ENCODE peak calls at places on chromosome 11, in four cellular contexts. One of them, this sample, is unnamed.

GRCh38 chr11:96215094-96215782 is 127.8 kb downstream of the MAML2 start:
- DNase-seq in effector memory CD4-positive, alpha-beta T cell: peak; percentile 7
- DNase-seq in neuronal stem cell: no peak
- DNase-seq in colonic mucosa: peak; percentile 34
- DNase-seq in this sample: no peak

GRCh38 chr11:45799562-45799961 is 5.4 kb upstream of the SLC35C1 start:
- DNase-seq in effector memory CD4-positive, alpha-beta T cell: no peak
- DNase-seq in neuronal stem cell: no peak
- DNase-seq in colonic mucosa: no peak
- DNase-seq in this sample: no peak

GRCh38 chr11:120236169-120237107 is 3.5 kb upstream of the POU2F3 start:
- DNase-seq in effector memory CD4-positive, alpha-beta T cell: no peak
- DNase-seq in neuronal stem cell: no peak
- DNase-seq in colonic mucosa: no peak
- DNase-seq in this sample: no peak

GRCh38 chr11:126360049-126360446 is 4.6 kb downstream of the ST3GAL4 start:
- DNase-seq in effector memory CD4-positive, alpha-beta T cell: no peak
- DNase-seq in neuronal stem cell: no peak
- DNase-seq in colonic mucosa: no peak
- DNase-seq in this sample: no peak

GRCh38 chr11:21396351-21397008 is 727.1 kb downstream of the NELL1 start:
- DNase-seq in effector memory CD4-positive, alpha-beta T cell: no peak
- DNase-seq in neuronal stem cell: no peak
- DNase-seq in colonic mucosa: no peak
- DNase-seq in this sample: no peak

GRCh38 chr11:126049159-126049558 is 13.5 kb downstream of the CDON start:
- DNase-seq in effector memory CD4-positive, alpha-beta T cell: no peak
- DNase-seq in neuronal stem cell: no peak
- DNase-seq in colonic mucosa: no peak
- DNase-seq in this sample: no peak

GRCh38 chr11:120188371-120188770 is 22.5 kb upstream of the OAF start:
- DNase-seq in effector memory CD4-positive, alpha-beta T cell: no peak
- DNase-seq in neuronal stem cell: no peak
- DNase-seq in colonic mucosa: no peak
- DNase-seq in this sample: no peak

GRCh38 chr11:114077482-114078305 is 18.2 kb downstream of the ZBTB16 start:
- DNase-seq in effector memory CD4-positive, alpha-beta T cell: no peak
- DNase-seq in neuronal stem cell: no peak
- DNase-seq in colonic mucosa: no peak
- DNase-seq in this sample: no peak

GRCh38 chr11:115699733-115700132 is 195.5 kb upstream of the CADM1 start:
- DNase-seq in effector memory CD4-positive, alpha-beta T cell: no peak
- DNase-seq in neuronal stem cell: no peak
- DNase-seq in colonic mucosa: no peak
- DNase-seq in this sample: no peak

GRCh38 chr11:121408830-121409229 is 43.3 kb upstream of the SORL1 start:
- DNase-seq in effector memory CD4-positive, alpha-beta T cell: no peak
- DNase-seq in neuronal stem cell: no peak
- DNase-seq in colonic mucosa: no peak
- DNase-seq in this sample: no peak

GRCh38 chr11:72641900-72642814 is 32.1 kb downstream of the PDE2A start:
- DNase-seq in effector memory CD4-positive, alpha-beta T cell: no peak
- DNase-seq in neuronal stem cell: no peak
- DNase-seq in colonic mucosa: peak; percentile 33
- DNase-seq in this sample: no peak

GRCh38 chr11:96340555-96340885 is 2.5 kb downstream of the MAML2 start:
- DNase-seq in effector memory CD4-positive, alpha-beta T cell: no peak
- DNase-seq in neuronal stem cell: no peak
- DNase-seq in colonic mucosa: no peak
- DNase-seq in this sample: no peak

GRCh38 chr11:67405196-67405567 is 1.3 kb downstream of the TBC1D10C start:
- DNase-seq in effector memory CD4-positive, alpha-beta T cell: no peak
- DNase-seq in neuronal stem cell: no peak
- DNase-seq in colonic mucosa: no peak
- DNase-seq in this sample: no peak

GRCh38 chr11:17197431-17197898 is 10.3 kb downstream of the PIK3C2A start:
- DNase-seq in effector memory CD4-positive, alpha-beta T cell: no peak
- DNase-seq in neuronal stem cell: no peak
- DNase-seq in colonic mucosa: no peak
- DNase-seq in this sample: no peak

GRCh38 chr11:109320595-109320994 is 101.4 kb upstream of the C11orf87 start:
- DNase-seq in effector memory CD4-positive, alpha-beta T cell: no peak
- DNase-seq in neuronal stem cell: no peak
- DNase-seq in colonic mucosa: no peak
- DNase-seq in this sample: no peak

GRCh38 chr11:61787928-61788491 is 4.4 kb downstream of the TMEM258 start:
- DNase-seq in effector memory CD4-positive, alpha-beta T cell: no peak
- DNase-seq in neuronal stem cell: peak; percentile 30
- DNase-seq in colonic mucosa: peak; percentile 41
- DNase-seq in this sample: no peak

DNA sequence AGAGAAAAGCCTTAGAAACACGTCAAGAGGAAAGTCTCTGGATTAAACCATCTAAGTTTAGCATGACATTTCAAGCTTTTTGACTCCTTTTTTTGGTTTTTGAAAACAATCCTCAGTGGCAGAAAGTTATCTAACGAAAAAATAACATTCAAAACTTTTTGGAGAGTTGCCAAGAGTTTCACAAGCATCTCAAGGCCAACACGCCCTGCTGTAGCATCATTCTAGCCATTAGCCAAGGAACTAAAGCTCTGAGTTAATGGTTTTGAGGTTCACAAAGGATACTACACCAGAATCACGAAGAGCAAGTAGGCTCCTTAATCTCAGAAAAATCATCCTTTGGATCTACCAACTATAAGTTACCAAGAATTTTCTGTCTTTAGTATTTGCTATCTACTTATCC is 94.8 kb downstream of the PICALM start:
- DNase-seq in effector memory CD4-positive, alpha-beta T cell: no peak
- DNase-seq in neuronal stem cell: no peak
- DNase-seq in colonic mucosa: no peak
- DNase-seq in this sample: no peak
- H3K4me1 ChIP-seq in effector memory CD4-positive, alpha-beta T cell: no peaks in the 10 kb centered on the region
- H3K4me1 ChIP-seq in neuronal stem cell: no peaks in the 10 kb centered on the region
- H3K4me1 ChIP-seq in colonic mucosa: no peaks in the 10 kb centered on the region
- H3K4me1 ChIP-seq in this sample: no peaks in the 10 kb centered on the region

DNA sequence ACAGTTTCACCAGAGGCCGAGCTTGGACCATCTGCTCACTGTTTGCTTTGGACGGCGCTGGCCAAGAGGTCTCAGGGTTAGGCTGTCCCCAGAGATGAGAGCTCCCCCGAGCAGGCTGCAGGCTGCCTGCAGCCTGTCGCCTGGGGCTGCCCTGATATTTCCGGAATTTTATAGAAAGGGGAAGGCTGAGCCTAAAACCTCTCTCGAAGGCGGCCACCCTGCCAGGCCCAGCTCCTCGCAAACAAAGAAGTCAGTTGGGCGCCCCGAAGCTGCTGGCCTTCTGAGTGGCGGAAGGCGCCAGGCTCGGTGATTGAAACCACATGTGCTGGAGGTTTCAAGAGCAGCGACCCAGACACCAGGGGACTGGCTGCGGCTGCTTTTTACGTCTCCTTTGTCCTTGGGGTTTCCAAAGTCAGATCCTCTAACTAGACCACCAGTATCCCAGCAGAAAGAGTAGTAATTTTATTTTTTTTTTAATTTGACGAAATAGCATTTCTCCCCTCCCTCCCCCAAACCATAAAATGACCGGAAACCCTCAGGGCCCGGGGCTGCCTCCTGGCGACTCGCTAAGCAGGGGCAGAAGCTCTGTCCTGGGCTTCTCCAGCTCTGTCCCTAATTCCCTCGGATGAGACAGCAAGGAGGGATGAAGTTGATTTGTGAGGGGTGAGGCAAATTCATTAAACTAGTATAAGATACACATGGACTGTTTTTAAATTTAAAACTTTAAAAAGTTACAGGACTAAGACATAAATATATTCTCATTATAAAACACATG is 57.4 kb downstream of the CLMP start:
- DNase-seq in effector memory CD4-positive, alpha-beta T cell: no peak
- DNase-seq in neuronal stem cell: peak; percentile 20
- DNase-seq in colonic mucosa: peak; percentile 42
- DNase-seq in this sample: peak; percentile 51
- H3K4me3 ChIP-seq in effector memory CD4-positive, alpha-beta T cell: no peak overlapping the region
- H3K4me3 ChIP-seq in neuronal stem cell: no peak overlapping the region
- H3K4me3 ChIP-seq in colonic mucosa: no peak overlapping the region
- H3K4me3 ChIP-seq in this sample: no peak overlapping the region

DNA sequence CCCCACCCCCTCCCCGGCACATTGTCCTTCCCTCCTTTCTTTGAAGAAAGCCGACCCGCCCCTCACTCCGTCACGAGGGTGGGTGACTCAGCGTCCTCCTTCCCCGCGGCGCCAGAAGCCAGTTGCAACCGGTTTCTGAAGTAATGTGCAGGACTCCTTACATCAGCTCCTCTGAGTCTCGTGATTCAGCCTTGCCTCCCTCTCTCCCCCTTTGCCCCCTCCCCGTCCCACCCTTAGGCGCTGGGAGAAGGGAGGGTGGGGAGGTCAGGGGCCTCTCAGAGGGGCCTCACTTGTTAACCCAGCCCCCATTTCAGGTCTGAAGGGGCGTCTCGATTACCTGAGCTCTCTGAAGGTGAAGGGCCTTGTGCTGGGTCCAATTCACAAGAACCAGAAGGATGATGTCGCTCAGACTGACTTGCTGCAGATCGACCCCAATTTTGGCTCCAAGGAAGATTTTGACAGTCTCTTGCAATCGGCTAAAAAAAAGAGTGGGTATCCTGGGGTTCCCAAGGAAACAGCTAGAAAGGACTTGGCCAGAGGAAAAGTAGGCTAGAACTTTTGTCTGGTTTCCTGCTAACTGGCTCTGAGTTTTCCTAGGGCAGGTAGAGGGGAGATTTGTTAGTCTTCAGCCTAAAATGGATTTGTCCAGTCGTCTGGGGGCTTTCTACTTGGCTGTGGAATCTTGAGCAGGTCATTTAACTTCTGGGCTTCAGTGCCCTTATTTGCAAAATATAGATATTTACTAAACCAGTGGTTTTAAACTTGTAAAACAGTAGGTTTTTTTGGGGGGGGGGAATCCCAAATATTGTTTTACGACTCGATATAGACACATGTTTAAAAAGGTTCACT is 1.1 kb downstream of the SLC3A2 start:
- DNase-seq in effector memory CD4-positive, alpha-beta T cell: peak; percentile 90
- DNase-seq in neuronal stem cell: no peak
- DNase-seq in colonic mucosa: peak; percentile 98
- DNase-seq in this sample: peak; percentile 98
- H3K4me1 ChIP-seq in effector memory CD4-positive, alpha-beta T cell: peaks cover 29% of the 10 kb centered on the region
- H3K4me1 ChIP-seq in neuronal stem cell: peaks cover 16% of the 10 kb centered on the region
- H3K4me1 ChIP-seq in colonic mucosa: peaks cover 13% of the 10 kb centered on the region
- H3K4me1 ChIP-seq in this sample: peaks cover 14% of the 10 kb centered on the region

GRCh38 chr11:43548921-43549320 is 131.6 kb upstream of the HSD17B12 start:
- DNase-seq in effector memory CD4-positive, alpha-beta T cell: no peak
- DNase-seq in neuronal stem cell: no peak
- DNase-seq in colonic mucosa: no peak
- DNase-seq in this sample: no peak

GRCh38 chr11:43547411-43547718 is 133.2 kb upstream of the HSD17B12 start:
- DNase-seq in effector memory CD4-positive, alpha-beta T cell: no peak
- DNase-seq in neuronal stem cell: no peak
- DNase-seq in colonic mucosa: no peak
- DNase-seq in this sample: no peak

GRCh38 chr11:43549624-43550023 is 130.9 kb upstream of the HSD17B12 start:
- DNase-seq in effector memory CD4-positive, alpha-beta T cell: no peak
- DNase-seq in neuronal stem cell: no peak
- DNase-seq in colonic mucosa: no peak
- DNase-seq in this sample: no peak

GRCh38 chr11:43546561-43547410 is 133.8 kb upstream of the HSD17B12 start:
- DNase-seq in effector memory CD4-positive, alpha-beta T cell: no peak
- DNase-seq in neuronal stem cell: no peak
- DNase-seq in colonic mucosa: no peak
- DNase-seq in this sample: no peak

GRCh38 chr11:43547900-43548381 is 132.6 kb upstream of the HSD17B12 start:
- DNase-seq in effector memory CD4-positive, alpha-beta T cell: no peak
- DNase-seq in neuronal stem cell: no peak
- DNase-seq in colonic mucosa: no peak
- DNase-seq in this sample: no peak
- H3K4me3 ChIP-seq in effector memory CD4-positive, alpha-beta T cell: no peak overlapping the region
- H3K4me3 ChIP-seq in neuronal stem cell: no peak overlapping the region
- H3K4me3 ChIP-seq in colonic mucosa: no peak overlapping the region
- H3K4me3 ChIP-seq in this sample: no peak overlapping the region

GRCh38 chr11:1654388-1655167 is 25.0 kb downstream of the KRTAP5-5 start:
- DNase-seq in effector memory CD4-positive, alpha-beta T cell: no peak
- DNase-seq in neuronal stem cell: no peak
- DNase-seq in colonic mucosa: no peak
- DNase-seq in this sample: no peak
- H3K4me1 ChIP-seq in effector memory CD4-positive, alpha-beta T cell: peaks cover 5% of the 10 kb centered on the region
- H3K4me1 ChIP-seq in neuronal stem cell: peaks cover 7% of the 10 kb centered on the region
- H3K4me1 ChIP-seq in colonic mucosa: no peaks in the 10 kb centered on the region
- H3K4me1 ChIP-seq in this sample: no peaks in the 10 kb centered on the region

GRCh38 chr11:82929121-82929520 is 27.6 kb downstream of the DDIAS start:
- DNase-seq in effector memory CD4-positive, alpha-beta T cell: no peak
- DNase-seq in neuronal stem cell: no peak
- DNase-seq in colonic mucosa: no peak
- DNase-seq in this sample: no peak
- H3K4me3 ChIP-seq in effector memory CD4-positive, alpha-beta T cell: no peak overlapping the region
- H3K4me3 ChIP-seq in neuronal stem cell: no peak overlapping the region
- H3K4me3 ChIP-seq in colonic mucosa: no peak overlapping the region
- H3K4me3 ChIP-seq in this sample: no peak overlapping the region

DNA sequence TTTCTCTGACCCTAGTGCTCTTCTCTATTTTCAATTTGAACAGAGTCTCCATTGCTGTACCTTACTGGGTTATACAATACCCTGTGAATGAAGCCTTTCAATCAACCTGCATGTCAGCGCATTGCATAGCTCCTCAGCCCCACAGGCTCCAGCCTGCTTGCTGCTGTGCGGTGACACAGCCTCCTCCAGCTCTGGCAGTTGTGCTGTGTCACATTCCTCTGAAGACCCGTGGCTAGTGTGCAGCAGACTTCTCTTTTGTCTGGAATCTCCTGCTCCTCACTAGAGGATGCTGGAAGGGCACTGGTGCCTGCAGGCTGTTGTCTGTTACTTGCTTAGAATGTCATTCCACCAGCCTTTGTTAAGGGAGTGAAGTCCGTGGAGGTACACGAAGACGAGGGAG is 390.1 kb upstream of the B3GAT1 start:
- DNase-seq in effector memory CD4-positive, alpha-beta T cell: no peak
- DNase-seq in neuronal stem cell: peak; percentile 70
- DNase-seq in colonic mucosa: no peak
- DNase-seq in this sample: no peak
- H3K4me1 ChIP-seq in effector memory CD4-positive, alpha-beta T cell: no peaks in the 10 kb centered on the region
- H3K4me1 ChIP-seq in neuronal stem cell: peaks cover 23% of the 10 kb centered on the region
- H3K4me1 ChIP-seq in colonic mucosa: no peaks in the 10 kb centered on the region
- H3K4me1 ChIP-seq in this sample: no peaks in the 10 kb centered on the region

GRCh38 chr11:128689586-128689945 is 4.3 kb upstream of the FLI1 start:
- DNase-seq in effector memory CD4-positive, alpha-beta T cell: no peak
- DNase-seq in neuronal stem cell: no peak
- DNase-seq in colonic mucosa: no peak
- DNase-seq in this sample: no peak

GRCh38 chr11:128689946-128690745 is 3.7 kb upstream of the FLI1 start:
- DNase-seq in effector memory CD4-positive, alpha-beta T cell: no peak
- DNase-seq in neuronal stem cell: no peak
- DNase-seq in colonic mucosa: no peak
- DNase-seq in this sample: no peak

GRCh38 chr11:128688896-128689546 is 4.9 kb upstream of the FLI1 start:
- DNase-seq in effector memory CD4-positive, alpha-beta T cell: no peak
- DNase-seq in neuronal stem cell: no peak
- DNase-seq in colonic mucosa: no peak
- DNase-seq in this sample: no peak

GRCh38 chr11:128691802-128692749 is 1.8 kb upstream of the FLI1 start:
- DNase-seq in effector memory CD4-positive, alpha-beta T cell: no peak
- DNase-seq in neuronal stem cell: no peak
- DNase-seq in colonic mucosa: no peak
- DNase-seq in this sample: no peak

DNA sequence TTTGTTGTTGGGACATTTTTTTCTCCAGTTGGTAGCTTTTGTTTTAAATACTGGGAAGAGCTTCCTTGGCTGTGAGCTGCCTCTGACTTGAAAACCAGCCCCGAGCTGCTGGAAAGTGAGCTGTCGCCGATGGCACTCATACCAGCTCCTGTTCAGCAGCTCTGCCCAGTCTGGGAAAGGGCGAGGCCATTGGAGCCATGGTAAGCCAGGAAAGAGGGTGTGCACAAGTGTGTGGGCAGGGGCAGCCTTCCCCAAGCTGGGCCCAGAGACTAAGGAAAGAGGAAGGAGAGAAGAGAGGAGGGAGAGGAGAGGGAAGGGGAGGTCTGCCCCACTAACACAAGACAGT is 3.2 kb upstream of the FLI1 start:
- DNase-seq in effector memory CD4-positive, alpha-beta T cell: no peak
- DNase-seq in neuronal stem cell: no peak
- DNase-seq in colonic mucosa: no peak
- DNase-seq in this sample: no peak
- H3K4me3 ChIP-seq in effector memory CD4-positive, alpha-beta T cell: no peak overlapping the region
- H3K4me3 ChIP-seq in neuronal stem cell: peak overlapping the region; percentile 39
- H3K4me3 ChIP-seq in colonic mucosa: no peak overlapping the region
- H3K4me3 ChIP-seq in this sample: no peak overlapping the region